ENCODE peak calls at places on chromosomes 16 and 17, in seven cellular contexts. U, J, P, O, T, R and H are unnamed samples.

GRCh38 chr17:42050360-42051012 is at the start of gene C17orf113:
- DNase-seq in U (peak; percentile 57), J (no peak), P (peak; percentile 47), O (peak; percentile 57), T (peak; percentile 67), R (peak; percentile 62), H (peak; percentile 61)

GRCh38 chr17:3029213-3029913 is 34.0 kb downstream of the OR1D5 start:
- DNase-seq in U (peak; percentile 60), J (no peak), P (no peak), O (no peak), T (no peak), R (no peak), H (no peak)

GRCh38 chr16:28181557-28181914 is 30.2 kb downstream of the XPO6 start:
- DNase-seq in U (no peak), J (peak; percentile 93), P (no peak), O (peak; percentile 87), T (no peak), R (peak; percentile 35), H (no peak)

GRCh38 chr17:82848022-82848592 is 8.3 kb upstream of the ZNF750 start:
- DNase-seq in U (peak; percentile 65), J (no peak), P (peak; percentile 28), O (peak; percentile 94), T (no peak), R (peak; percentile 81), H (no peak)

GRCh38 chr16:14955546-14956231 is 18.4 kb downstream of the NPIPA1 start:
- DNase-seq in U (no peak), J (no peak), P (no peak), O (peak; percentile 71), T (no peak), R (no peak), H (no peak)

GRCh38 chr17:82246365-82247174 is 17.7 kb downstream of the SLC16A3 start:
- DNase-seq in U (no peak), J (peak; percentile 64), P (no peak), O (no peak), T (no peak), R (peak; percentile 52), H (no peak)

GRCh38 chr16:15059324-15059723 is 3.5 kb upstream of the NTAN1 start:
- DNase-seq in U (no peak), J (no peak), P (no peak), O (no peak), T (no peak), R (no peak), H (no peak)

GRCh38 chr16:66081967-66082366 is 284.5 kb upstream of the CDH5 start:
- DNase-seq in U (no peak), J (peak; percentile 18), P (no peak), O (no peak), T (no peak), R (no peak), H (no peak)

GRCh38 chr17:66675991-66676371 is 158.9 kb upstream of the CACNG5 start:
- DNase-seq in U (no peak), J (no peak), P (no peak), O (no peak), T (peak; percentile 51), R (peak; percentile 65), H (no peak)

GRCh38 chr16:69564845-69565610 is 738 bp upstream of the NFAT5 start:
- DNase-seq in U (no peak), J (no peak), P (no peak), O (peak; percentile 18), T (no peak), R (no peak), H (no peak)

GRCh38 chr16:50889276-50889675 is 147.4 kb downstream of the CYLD start:
- DNase-seq in U (no peak), J (no peak), P (no peak), O (no peak), T (no peak), R (no peak), H (no peak)

GRCh38 chr16:3095869-3096268 is 3.2 kb downstream of the ZSCAN10 start:
- DNase-seq in U (no peak), J (no peak), P (peak; percentile 41), O (no peak), T (no peak), R (no peak), H (no peak)

GRCh38 chr17:13544292-13544691 is 57.4 kb downstream of the HS3ST3A1 start:
- DNase-seq in U (no peak), J (peak; percentile 94), P (no peak), O (no peak), T (no peak), R (no peak), H (no peak)

GRCh38 chr16:24966031-24966430 is 49.1 kb downstream of the ARHGAP17 start:
- DNase-seq in U (no peak), J (no peak), P (no peak), O (no peak), T (no peak), R (no peak), H (no peak)